ENCODE peak calls at places on chromosomes 12 and 14, in five cellular contexts. Q is kidney tubule cell, K is Kasumi-1, S is T-helper 2 cell, G is neural crest cell. D is an unnamed sample.
A peak's percentile ranks its signal among the peaks of the same experiment; 100 is the strongest.

GRCh38 chr12:124769166-124769530 is 94.5 kb downstream of the SCARB1 start:
- DNase-seq in K (no peak), G (no peak), S (no peak), Q (no peak), D (no peak)

GRCh38 chr14:101200008-101200649 is 296.6 kb upstream of the RTL1 start:
- DNase-seq in G (no peak), S (no peak), Q (no peak), K (no peak), D (no peak)

GRCh38 chr12:90936230-90937005 is 18.6 kb downstream of the CCER1 start:
- DNase-seq in K (no peak), G (no peak), S (peak; percentile 47), Q (peak; percentile 33), D (no peak)

GRCh38 chr14:101191882-101192660 is 288.5 kb upstream of the RTL1 start:
- DNase-seq in G (no peak), Q (no peak), S (no peak), K (no peak), D (no peak)

GRCh38 chr14:76953196-76953945 is 75.1 kb downstream of the IRF2BPL start:
- DNase-seq in Q (peak; percentile 94), G (no peak), K (peak; percentile 6), S (peak; percentile 77), D (peak; percentile 61)

GRCh38 chr12:76976777-76977465 is 88.4 kb downstream of the E2F7 start:
- DNase-seq in Q (no peak), S (no peak), K (no peak), G (no peak), D (no peak)

GRCh38 chr12:105253882-105254513 is 18.0 kb upstream of the APPL2 start:
- DNase-seq in S (no peak), Q (peak; percentile 74), G (no peak), K (no peak), D (no peak)

GRCh38 chr14:65664436-65664835 is 251.9 kb downstream of the FUT8 start:
- DNase-seq in S (no peak), Q (no peak), K (no peak), G (no peak), D (no peak)

GRCh38 chr12:81759215-81759991 is at the start of gene PPFIA2:
- DNase-seq in S (peak; percentile 24), G (peak; percentile 14), Q (peak; percentile 33), K (no peak), D (no peak)

GRCh38 chr12:116533343-116534248 is 25.6 kb upstream of the MAP1LC3B2 start:
- DNase-seq in K (peak; percentile 73), G (peak; percentile 85), Q (peak; percentile 67), S (peak; percentile 69), D (peak; percentile 86)

GRCh38 chr12:12008931-12009611 is 61.7 kb upstream of the BCL2L14 start:
- DNase-seq in K (peak; percentile 63), S (peak; percentile 91), Q (peak; percentile 68), G (no peak), D (peak; percentile 86)

GRCh38 chr12:1131811-1132224 is 140.8 kb downstream of the ERC1 start:
- DNase-seq in K (no peak), S (peak; percentile 50), Q (no peak), G (no peak), D (no peak)

GRCh38 chr14:76330411-76331327 is 45.3 kb upstream of the ESRRB start:
- DNase-seq in K (no peak), S (no peak), G (no peak), Q (no peak), D (no peak)

GRCh38 chr12:131612092-131612755 is 98.7 kb upstream of the SFSWAP start:
- DNase-seq in K (no peak), G (no peak), S (no peak), Q (no peak), D (no peak)

GRCh38 chr12:17108877-17109520 is 503.0 kb upstream of the LMO3 start:
- DNase-seq in S (no peak), G (no peak), K (no peak), Q (peak; percentile 78), D (no peak)

GRCh38 chr12:102958073-102958829 is 777 bp downstream of the ASCL1 start:
- DNase-seq in G (peak; percentile 59), S (peak; percentile 70), K (no peak), Q (peak; percentile 70), D (no peak)

GRCh38 chr12:69404851-69405365 is 45.4 kb downstream of the YEATS4 start:
- DNase-seq in S (no peak), G (no peak), Q (no peak), K (no peak), D (no peak)

GRCh38 chr12:118742426-118742825 is 238.9 kb upstream of the SRRM4 start:
- DNase-seq in S (no peak), K (no peak), G (no peak), Q (no peak), D (no peak)

GRCh38 chr12:123897221-123897620 is 75.4 kb downstream of the CCDC92 start:
- DNase-seq in S (no peak), Q (peak; percentile 63), G (no peak), K (no peak), D (no peak)

GRCh38 chr14:101123639-101124525 is 220.4 kb upstream of the RTL1 start:
- DNase-seq in Q (peak; percentile 55), S (no peak), G (no peak), K (no peak), D (no peak)

GRCh38 chr12:116539905-116540482 is 19.2 kb upstream of the MAP1LC3B2 start:
- DNase-seq in G (no peak), S (peak; percentile 16), Q (peak; percentile 66), K (no peak), D (no peak)

GRCh38 chr12:67885370-67886169 is 103.7 kb upstream of the IFNG-AS1 start:
- DNase-seq in S (no peak), K (no peak), G (no peak), Q (peak; percentile 77), D (no peak)

GRCh38 chr12:118183711-118184110 is 47.8 kb downstream of the PEBP1 start:
- DNase-seq in K (no peak), Q (peak; percentile 7), G (no peak), S (no peak), D (no peak)

GRCh38 chr12:123237646-123238329 is 4.6 kb downstream of the MTRFR start:
- DNase-seq in K (peak; percentile 51), Q (peak; percentile 61), G (peak; percentile 49), S (peak; percentile 66), D (peak; percentile 80)

GRCh38 chr14:22883191-22883976 is at the start of gene REM2:
- DNase-seq in K (no peak), S (no peak), Q (no peak), G (peak; percentile 8), D (no peak)

GRCh38 chr12:46473634-46474201 is 101.1 kb upstream of the SLC38A2 start:
- DNase-seq in G (no peak), K (peak; percentile 89), S (no peak), Q (peak; percentile 92), D (peak; percentile 89)

GRCh38 chr12:48947727-48948126 is 9.6 kb downstream of the ARF3 start:
- DNase-seq in Q (no peak), K (no peak), G (no peak), S (no peak), D (no peak)

GRCh38 chr12:85866929-85867776 is 6.9 kb upstream of the NTS start:
- DNase-seq in G (peak; percentile 17), Q (peak; percentile 55), S (peak; percentile 21), K (peak; percentile 73), D (peak; percentile 70)

D was measured in NB4.